ENCODE peak calls at places on chromosomes 6 and 20, in ten cellular contexts. R is left lung, L is heart right ventricle, C is endothelial cell of umbilical vein, A is fibroblast of lung, N is psoas muscle, V is colonic mucosa, Z is right atrium auricular region, M is PC-3, S is transverse colon. E is an unnamed sample.

GRCh38 chr6:112044856-112045255 is 9.0 kb upstream of the CCN6 start:
- DNase-seq in C (no peak), V (no peak), M (no peak), R (no peak), Z (no peak), S (no peak), A (peak; percentile 100), L (no peak), N (no peak), E (peak; percentile 26)

GRCh38 chr6:41455818-41456217 is 90.4 kb upstream of the FOXP4 start:
- DNase-seq in N (no peak), L (no peak), M (no peak), C (no peak), Z (no peak), A (no peak), R (no peak), S (no peak), V (no peak), E (no peak)

GRCh38 chr6:150725795-150726194 is 126.1 kb downstream of the PLEKHG1 start:
- DNase-seq in Z (no peak), S (no peak), A (no peak), C (peak; percentile 32), M (no peak), N (no peak), L (no peak), R (no peak), V (no peak), E (no peak)

GRCh38 chr6:43842231-43842794 is 72.3 kb downstream of the VEGFA start:
- DNase-seq in Z (no peak), R (no peak), N (no peak), V (no peak), C (no peak), L (no peak), M (peak; percentile 20), A (peak; percentile 86), S (peak; percentile 31), E (no peak)

GRCh38 chr6:33779895-33780294 is 9.0 kb downstream of the LEMD2 start:
- DNase-seq in N (no peak), C (no peak), L (no peak), S (no peak), A (no peak), V (no peak), R (no peak), M (no peak), Z (no peak), E (no peak)

GRCh38 chr6:101129851-101130250 is 248.7 kb upstream of the ASCC3 start:
- DNase-seq in S (no peak), A (no peak), M (peak; percentile 19), R (no peak), L (no peak), V (no peak), Z (no peak), C (no peak), N (no peak), E (no peak)

GRCh38 chr6:7914991-7915789 is 4.6 kb upstream of the TXNDC5 start:
- DNase-seq in N (peak; percentile 84), V (no peak), C (peak; percentile 82), L (peak; percentile 76), S (no peak), Z (peak; percentile 82), R (no peak), M (no peak), A (peak; percentile 15), E (no peak)

GRCh38 chr6:33790306-33790855 is 1.5 kb upstream of the LEMD2 start:
- DNase-seq in C (no peak), L (no peak), M (no peak), V (no peak), R (no peak), S (no peak), Z (no peak), N (peak; percentile 12), A (no peak), E (no peak)

GRCh38 chr6:135274561-135275293 is 93.6 kb downstream of the MYB start:
- DNase-seq in Z (no peak), C (no peak), L (no peak), V (no peak), M (no peak), R (no peak), A (peak; percentile 13), S (no peak), N (no peak), E (no peak)

GRCh38 chr6:135268740-135269139 is 87.6 kb downstream of the MYB start:
- DNase-seq in M (no peak), S (no peak), Z (no peak), R (no peak), V (no peak), L (no peak), C (no peak), A (no peak), N (no peak), E (no peak)

GRCh38 chr6:135270676-135271536 is 89.8 kb downstream of the MYB start:
- DNase-seq in R (peak; percentile 72), N (no peak), A (no peak), L (no peak), C (peak; percentile 14), Z (no peak), M (peak; percentile 78), V (peak; percentile 86), S (peak; percentile 83), E (peak; percentile 59)

GRCh38 chr6:135269399-135270005 is 88.4 kb downstream of the MYB start:
- DNase-seq in C (no peak), A (no peak), S (peak; percentile 84), L (no peak), V (peak; percentile 90), N (no peak), Z (no peak), M (no peak), R (no peak), E (no peak)

GRCh38 chr6:135271626-135272025 is 90.5 kb downstream of the MYB start:
- DNase-seq in N (no peak), A (no peak), C (no peak), S (no peak), Z (no peak), V (no peak), M (no peak), L (no peak), R (no peak), E (no peak)
- H3K4me1 ChIP-seq in N (no peaks in the 10 kb centered on the region), A (no peaks in the 10 kb centered on the region), C (no peaks in the 10 kb centered on the region), S (peaks cover 44% of the 10 kb centered on the region), Z (no peaks in the 10 kb centered on the region), V (peaks cover 9% of the 10 kb centered on the region), M (peaks cover 21% of the 10 kb centered on the region), L (no peaks in the 10 kb centered on the region), R (no peaks in the 10 kb centered on the region), E (no peaks in the 10 kb centered on the region)

DNA sequence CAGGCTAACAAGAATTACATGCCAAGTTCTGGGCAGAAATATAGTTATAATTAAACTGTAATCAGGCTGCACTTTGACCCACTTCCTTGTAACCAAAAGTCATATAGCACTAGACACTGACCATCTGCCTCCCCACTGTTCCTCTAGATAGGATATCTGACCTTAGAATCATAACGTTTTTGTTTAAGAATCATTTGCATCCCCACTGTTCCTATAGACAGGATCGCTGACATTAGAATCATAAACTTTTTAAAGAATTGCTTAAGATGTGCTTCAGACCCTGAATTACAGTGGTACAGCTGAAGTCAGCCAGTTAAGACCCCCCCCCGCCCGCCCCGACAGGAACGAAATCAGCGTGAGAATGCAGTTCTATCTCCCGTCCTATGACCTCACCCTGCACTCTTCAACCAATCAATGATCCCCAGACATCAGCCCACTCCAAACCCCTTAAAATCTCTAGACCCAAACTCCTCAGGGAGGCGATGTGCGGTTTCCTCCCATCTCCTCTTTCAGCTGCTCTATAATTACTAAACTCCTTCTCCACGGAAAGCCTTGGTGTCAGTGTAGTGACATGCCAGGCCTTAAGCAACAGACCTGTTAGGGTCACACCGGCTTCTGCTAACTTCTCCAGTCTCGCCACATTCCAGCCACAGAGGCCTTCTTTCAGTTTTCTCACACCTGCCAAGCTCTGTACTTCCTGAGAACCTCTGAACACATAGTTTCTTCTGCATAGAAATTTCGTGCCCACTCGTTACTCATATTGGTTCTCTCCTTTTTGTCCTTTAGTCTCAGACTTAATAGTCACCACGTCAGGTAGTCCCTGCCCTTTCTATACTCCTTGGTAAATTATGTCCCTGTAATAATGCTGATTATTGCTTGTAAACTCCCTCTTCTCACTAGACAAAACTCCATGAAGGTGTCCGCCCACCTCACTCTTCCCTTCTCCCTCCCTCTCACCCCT is 93.5 kb downstream of the DTNBP1 start:
- DNase-seq in R (no peak), M (no peak), V (no peak), A (no peak), C (no peak), Z (no peak), L (no peak), S (no peak), N (no peak), E (no peak)
- TF ChIP-seq CTCF in R (no peak), M (no peak), V (no peak), A (no peak), C (no peak), Z (no peak), L (no peak), S (no peak), N (no peak), E (no peak)

GRCh38 chr6:2861822-2862164 is 20.1 kb upstream of the SERPINB1 start:
- DNase-seq in C (no peak), Z (no peak), V (no peak), A (no peak), N (no peak), L (no peak), S (no peak), M (no peak), R (no peak), E (no peak)
- H3K27ac ChIP-seq in C (no peak overlapping the region), Z (no peak overlapping the region), V (no peak overlapping the region), A (no peak overlapping the region), N (no peak overlapping the region), L (no peak overlapping the region), S (no peak overlapping the region), M (no peak overlapping the region), R (no peak overlapping the region), E (no peak overlapping the region)

GRCh38 chr20:57242414-57242813 is 24.0 kb downstream of the BMP7 start:
- DNase-seq in V (no peak), C (no peak), R (no peak), S (no peak), A (no peak), L (no peak), N (no peak), M (no peak), Z (no peak), E (no peak)

GRCh38 chr20:57244221-57244585 is 22.2 kb downstream of the BMP7 start:
- DNase-seq in M (no peak), L (no peak), A (no peak), R (no peak), Z (no peak), S (no peak), N (no peak), V (no peak), C (no peak), E (no peak)

GRCh38 chr20:57243480-57244220 is 22.8 kb downstream of the BMP7 start:
- DNase-seq in L (no peak), M (no peak), V (no peak), N (no peak), S (no peak), A (no peak), Z (no peak), R (no peak), C (no peak), E (peak; percentile 13)

GRCh38 chr20:57246008-57246407 is 20.4 kb downstream of the BMP7 start:
- DNase-seq in R (no peak), C (no peak), M (no peak), V (no peak), Z (no peak), S (no peak), N (no peak), L (no peak), A (no peak), E (no peak)

GRCh38 chr20:57244627-57245214 is 21.7 kb downstream of the BMP7 start:
- DNase-seq in A (no peak), L (no peak), S (no peak), M (no peak), Z (no peak), V (no peak), R (no peak), N (no peak), C (no peak), E (no peak)
- H3K4me1 ChIP-seq in A (no peaks in the 10 kb centered on the region), L (no peaks in the 10 kb centered on the region), S (no peaks in the 10 kb centered on the region), M (no peaks in the 10 kb centered on the region), Z (peaks cover 3% of the 10 kb centered on the region), V (no peaks in the 10 kb centered on the region), R (no peaks in the 10 kb centered on the region), N (no peaks in the 10 kb centered on the region), C (no peaks in the 10 kb centered on the region), E (no peaks in the 10 kb centered on the region)

E was measured in foreskin keratinocyte.